ENCODE peak calls at places on chromosomes 12 and 14, in nine cellular contexts. One of them, this sample, is unnamed.

GRCh38 chr14:73789996-73790581 is 61.5 kb upstream of the PTGR2 start:
- DNase-seq in fibroblast of the aortic adventitia: peak
- DNase-seq in adrenal gland: no peak
- DNase-seq in cardiac fibroblast: peak
- DNase-seq in choroid plexus epithelial cell: peak
- DNase-seq in AG04450: peak
- DNase-seq in astrocyte of the spinal cord: peak
- DNase-seq in psoas muscle: peak
- DNase-seq in PC-3: peak
- DNase-seq in this sample: peak

GRCh38 chr12:122006186-122006926 is 15.3 kb upstream of the BCL7A start:
- DNase-seq in psoas muscle: no peak
- DNase-seq in choroid plexus epithelial cell: no peak
- DNase-seq in PC-3: no peak
- DNase-seq in astrocyte of the spinal cord: no peak
- DNase-seq in fibroblast of the aortic adventitia: no peak
- DNase-seq in adrenal gland: no peak
- DNase-seq in cardiac fibroblast: no peak
- DNase-seq in AG04450: no peak
- DNase-seq in this sample: no peak

GRCh38 chr12:80262372-80263170 is 163.2 kb downstream of the OTOGL start:
- DNase-seq in choroid plexus epithelial cell: no peak
- DNase-seq in fibroblast of the aortic adventitia: peak
- DNase-seq in PC-3: peak
- DNase-seq in AG04450: no peak
- DNase-seq in adrenal gland: no peak
- DNase-seq in psoas muscle: no peak
- DNase-seq in astrocyte of the spinal cord: no peak
- DNase-seq in cardiac fibroblast: no peak
- DNase-seq in this sample: no peak

GRCh38 chr12:101772019-101772774 is 32.9 kb upstream of the SYCP3 start:
- DNase-seq in psoas muscle: no peak
- DNase-seq in PC-3: no peak
- DNase-seq in cardiac fibroblast: no peak
- DNase-seq in choroid plexus epithelial cell: peak
- DNase-seq in AG04450: no peak
- DNase-seq in fibroblast of the aortic adventitia: no peak
- DNase-seq in astrocyte of the spinal cord: no peak
- DNase-seq in adrenal gland: no peak
- DNase-seq in this sample: no peak

GRCh38 chr12:130816055-130816454 is 23.0 kb downstream of the STX2 start:
- DNase-seq in AG04450: no peak
- DNase-seq in psoas muscle: no peak
- DNase-seq in fibroblast of the aortic adventitia: no peak
- DNase-seq in cardiac fibroblast: no peak
- DNase-seq in astrocyte of the spinal cord: no peak
- DNase-seq in PC-3: no peak
- DNase-seq in choroid plexus epithelial cell: no peak
- DNase-seq in adrenal gland: no peak
- DNase-seq in this sample: no peak

GRCh38 chr14:77151245-77151644 is 9.7 kb upstream of the ZDHHC22 start:
- DNase-seq in adrenal gland: no peak
- DNase-seq in choroid plexus epithelial cell: peak
- DNase-seq in cardiac fibroblast: peak
- DNase-seq in fibroblast of the aortic adventitia: no peak
- DNase-seq in AG04450: no peak
- DNase-seq in psoas muscle: no peak
- DNase-seq in astrocyte of the spinal cord: no peak
- DNase-seq in PC-3: peak
- DNase-seq in this sample: no peak

GRCh38 chr14:44846232-44846824 is 115.4 kb downstream of the KLHL28 start:
- DNase-seq in astrocyte of the spinal cord: peak
- DNase-seq in adrenal gland: no peak
- DNase-seq in cardiac fibroblast: peak
- DNase-seq in PC-3: peak
- DNase-seq in psoas muscle: no peak
- DNase-seq in fibroblast of the aortic adventitia: peak
- DNase-seq in AG04450: peak
- DNase-seq in choroid plexus epithelial cell: peak
- DNase-seq in this sample: peak

GRCh38 chr14:54398028-54398368 is 1.2 kb downstream of the CDKN3 start:
- DNase-seq in choroid plexus epithelial cell: no peak
- DNase-seq in AG04450: no peak
- DNase-seq in astrocyte of the spinal cord: no peak
- DNase-seq in psoas muscle: no peak
- DNase-seq in PC-3: no peak
- DNase-seq in adrenal gland: no peak
- DNase-seq in cardiac fibroblast: no peak
- DNase-seq in fibroblast of the aortic adventitia: no peak
- DNase-seq in this sample: no peak

GRCh38 chr14:100219126-100219785 is 19.7 kb upstream of the YY1 start:
- DNase-seq in AG04450: no peak
- DNase-seq in PC-3: no peak
- DNase-seq in cardiac fibroblast: no peak
- DNase-seq in adrenal gland: peak
- DNase-seq in choroid plexus epithelial cell: peak
- DNase-seq in psoas muscle: no peak
- DNase-seq in fibroblast of the aortic adventitia: peak
- DNase-seq in astrocyte of the spinal cord: no peak
- DNase-seq in this sample: no peak

GRCh38 chr14:29724991-29725390 is 202.7 kb downstream of the PRKD1 start:
- DNase-seq in PC-3: no peak
- DNase-seq in adrenal gland: peak
- DNase-seq in astrocyte of the spinal cord: peak
- DNase-seq in psoas muscle: no peak
- DNase-seq in choroid plexus epithelial cell: peak
- DNase-seq in cardiac fibroblast: peak
- DNase-seq in AG04450: no peak
- DNase-seq in fibroblast of the aortic adventitia: peak
- DNase-seq in this sample: no peak

GRCh38 chr12:12249216-12250050 is 17.4 kb downstream of the LRP6 start:
- DNase-seq in cardiac fibroblast: no peak
- DNase-seq in adrenal gland: no peak
- DNase-seq in fibroblast of the aortic adventitia: no peak
- DNase-seq in PC-3: no peak
- DNase-seq in choroid plexus epithelial cell: no peak
- DNase-seq in AG04450: no peak
- DNase-seq in astrocyte of the spinal cord: no peak
- DNase-seq in psoas muscle: no peak
- DNase-seq in this sample: no peak

GRCh38 chr12:38332814-38333213 is 16.2 kb downstream of the ALG10B start:
- DNase-seq in cardiac fibroblast: no peak
- DNase-seq in PC-3: no peak
- DNase-seq in psoas muscle: no peak
- DNase-seq in fibroblast of the aortic adventitia: no peak
- DNase-seq in choroid plexus epithelial cell: no peak
- DNase-seq in adrenal gland: no peak
- DNase-seq in astrocyte of the spinal cord: no peak
- DNase-seq in AG04450: no peak
- DNase-seq in this sample: no peak

GRCh38 chr14:60968099-60968498 is 12.8 kb downstream of the TRMT5 start:
- DNase-seq in AG04450: no peak
- DNase-seq in cardiac fibroblast: no peak
- DNase-seq in choroid plexus epithelial cell: no peak
- DNase-seq in astrocyte of the spinal cord: no peak
- DNase-seq in adrenal gland: no peak
- DNase-seq in PC-3: no peak
- DNase-seq in fibroblast of the aortic adventitia: no peak
- DNase-seq in psoas muscle: no peak
- DNase-seq in this sample: no peak

GRCh38 chr14:73143003-73143402 is 6.7 kb downstream of the PSEN1 start:
- DNase-seq in psoas muscle: no peak
- DNase-seq in adrenal gland: no peak
- DNase-seq in cardiac fibroblast: no peak
- DNase-seq in AG04450: no peak
- DNase-seq in fibroblast of the aortic adventitia: no peak
- DNase-seq in PC-3: no peak
- DNase-seq in astrocyte of the spinal cord: no peak
- DNase-seq in choroid plexus epithelial cell: no peak
- DNase-seq in this sample: no peak

GRCh38 chr12:79262938-79263337 is 398.4 kb downstream of the SYT1 start:
- DNase-seq in adrenal gland: no peak
- DNase-seq in astrocyte of the spinal cord: peak
- DNase-seq in AG04450: no peak
- DNase-seq in PC-3: no peak
- DNase-seq in fibroblast of the aortic adventitia: peak
- DNase-seq in psoas muscle: no peak
- DNase-seq in choroid plexus epithelial cell: peak
- DNase-seq in cardiac fibroblast: no peak
- DNase-seq in this sample: no peak

GRCh38 chr14:61188196-61188595 is 92.9 kb downstream of the TMEM30B start:
- DNase-seq in PC-3: no peak
- DNase-seq in choroid plexus epithelial cell: peak
- DNase-seq in astrocyte of the spinal cord: no peak
- DNase-seq in psoas muscle: peak
- DNase-seq in fibroblast of the aortic adventitia: peak
- DNase-seq in cardiac fibroblast: peak
- DNase-seq in adrenal gland: peak
- DNase-seq in AG04450: no peak
- DNase-seq in this sample: no peak

GRCh38 chr14:24809147-24809546 is 175.2 kb upstream of the GZMB start:
- DNase-seq in choroid plexus epithelial cell: no peak
- DNase-seq in psoas muscle: no peak
- DNase-seq in cardiac fibroblast: no peak
- DNase-seq in PC-3: no peak
- DNase-seq in astrocyte of the spinal cord: no peak
- DNase-seq in fibroblast of the aortic adventitia: no peak
- DNase-seq in AG04450: no peak
- DNase-seq in adrenal gland: no peak
- DNase-seq in this sample: no peak

GRCh38 chr12:86597431-86597830 is 341.2 kb upstream of the MGAT4C start:
- DNase-seq in choroid plexus epithelial cell: peak
- DNase-seq in AG04450: no peak
- DNase-seq in PC-3: no peak
- DNase-seq in cardiac fibroblast: peak
- DNase-seq in psoas muscle: no peak
- DNase-seq in astrocyte of the spinal cord: no peak
- DNase-seq in adrenal gland: no peak
- DNase-seq in fibroblast of the aortic adventitia: no peak
- DNase-seq in this sample: no peak

GRCh38 chr12:86600664-86601231 is 344.6 kb upstream of the MGAT4C start:
- DNase-seq in adrenal gland: no peak
- DNase-seq in choroid plexus epithelial cell: no peak
- DNase-seq in AG04450: no peak
- DNase-seq in cardiac fibroblast: no peak
- DNase-seq in psoas muscle: peak
- DNase-seq in astrocyte of the spinal cord: no peak
- DNase-seq in fibroblast of the aortic adventitia: no peak
- DNase-seq in PC-3: no peak
- DNase-seq in this sample: no peak

GRCh38 chr12:86601550-86602308 is 345.5 kb upstream of the MGAT4C start:
- DNase-seq in psoas muscle: no peak
- DNase-seq in astrocyte of the spinal cord: no peak
- DNase-seq in adrenal gland: no peak
- DNase-seq in PC-3: no peak
- DNase-seq in choroid plexus epithelial cell: no peak
- DNase-seq in fibroblast of the aortic adventitia: no peak
- DNase-seq in cardiac fibroblast: no peak
- DNase-seq in AG04450: no peak
- DNase-seq in this sample: no peak
- TF ChIP-seq CTCF in psoas muscle: no peak
- TF ChIP-seq CTCF in astrocyte of the spinal cord: no peak
- TF ChIP-seq CTCF in adrenal gland: no peak
- TF ChIP-seq CTCF in PC-3: no peak
- TF ChIP-seq CTCF in choroid plexus epithelial cell: no peak
- TF ChIP-seq CTCF in fibroblast of the aortic adventitia: no peak
- TF ChIP-seq CTCF in cardiac fibroblast: no peak
- TF ChIP-seq CTCF in AG04450: no peak
- TF ChIP-seq CTCF in this sample: no peak

GRCh38 chr12:31118831-31119530 is 45.3 kb downstream of the DDX11 start:
- DNase-seq in astrocyte of the spinal cord: no peak
- DNase-seq in PC-3: no peak
- DNase-seq in AG04450: no peak
- DNase-seq in adrenal gland: no peak
- DNase-seq in psoas muscle: no peak
- DNase-seq in choroid plexus epithelial cell: peak
- DNase-seq in fibroblast of the aortic adventitia: no peak
- DNase-seq in cardiac fibroblast: peak
- DNase-seq in this sample: no peak
- H3K4me3 ChIP-seq in astrocyte of the spinal cord: no peak
- H3K4me3 ChIP-seq in PC-3: no peak
- H3K4me3 ChIP-seq in AG04450: peak
- H3K4me3 ChIP-seq in adrenal gland: no peak
- H3K4me3 ChIP-seq in psoas muscle: peak
- H3K4me3 ChIP-seq in choroid plexus epithelial cell: no peak
- H3K4me3 ChIP-seq in fibroblast of the aortic adventitia: no peak
- H3K4me3 ChIP-seq in cardiac fibroblast: no peak
- H3K4me3 ChIP-seq in this sample: no peak

GRCh38 chr14:21050597-21050996 is 7.0 kb upstream of the RNASE8 start:
- DNase-seq in PC-3: no peak
- DNase-seq in adrenal gland: no peak
- DNase-seq in psoas muscle: no peak
- DNase-seq in fibroblast of the aortic adventitia: no peak
- DNase-seq in choroid plexus epithelial cell: no peak
- DNase-seq in AG04450: no peak
- DNase-seq in cardiac fibroblast: no peak
- DNase-seq in astrocyte of the spinal cord: no peak
- DNase-seq in this sample: no peak
- TF ChIP-seq CTCF in PC-3: no peak
- TF ChIP-seq CTCF in adrenal gland: no peak
- TF ChIP-seq CTCF in psoas muscle: no peak
- TF ChIP-seq CTCF in fibroblast of the aortic adventitia: no peak
- TF ChIP-seq CTCF in choroid plexus epithelial cell: no peak
- TF ChIP-seq CTCF in AG04450: no peak
- TF ChIP-seq CTCF in cardiac fibroblast: no peak
- TF ChIP-seq CTCF in astrocyte of the spinal cord: no peak
- TF ChIP-seq CTCF in this sample: no peak

GRCh38 chr12:49261726-49262125 is 3.2 kb upstream of the TUBA1C start:
- DNase-seq in adrenal gland: no peak
- DNase-seq in PC-3: no peak
- DNase-seq in AG04450: no peak
- DNase-seq in choroid plexus epithelial cell: no peak
- DNase-seq in psoas muscle: no peak
- DNase-seq in astrocyte of the spinal cord: no peak
- DNase-seq in cardiac fibroblast: no peak
- DNase-seq in fibroblast of the aortic adventitia: no peak
- DNase-seq in this sample: no peak

GRCh38 chr12:49260831-49261363 is 4.0 kb upstream of the TUBA1C start:
- DNase-seq in PC-3: no peak
- DNase-seq in cardiac fibroblast: peak
- DNase-seq in psoas muscle: no peak
- DNase-seq in adrenal gland: no peak
- DNase-seq in AG04450: no peak
- DNase-seq in fibroblast of the aortic adventitia: no peak
- DNase-seq in astrocyte of the spinal cord: no peak
- DNase-seq in choroid plexus epithelial cell: no peak
- DNase-seq in this sample: no peak

GRCh38 chr12:49264466-49264872 is 413 bp upstream of the TUBA1C start:
- DNase-seq in astrocyte of the spinal cord: no peak
- DNase-seq in psoas muscle: no peak
- DNase-seq in cardiac fibroblast: no peak
- DNase-seq in adrenal gland: no peak
- DNase-seq in fibroblast of the aortic adventitia: no peak
- DNase-seq in AG04450: no peak
- DNase-seq in choroid plexus epithelial cell: no peak
- DNase-seq in PC-3: no peak
- DNase-seq in this sample: no peak

GRCh38 chr12:49264873-49265792 is at the start of gene TUBA1C:
- DNase-seq in PC-3: peak
- DNase-seq in adrenal gland: peak
- DNase-seq in psoas muscle: peak
- DNase-seq in fibroblast of the aortic adventitia: peak
- DNase-seq in astrocyte of the spinal cord: peak
- DNase-seq in cardiac fibroblast: peak
- DNase-seq in choroid plexus epithelial cell: peak
- DNase-seq in AG04450: peak
- DNase-seq in this sample: peak

GRCh38 chr12:49263400-49263763 is 1.5 kb upstream of the TUBA1C start:
- DNase-seq in psoas muscle: no peak
- DNase-seq in adrenal gland: no peak
- DNase-seq in astrocyte of the spinal cord: no peak
- DNase-seq in choroid plexus epithelial cell: no peak
- DNase-seq in AG04450: no peak
- DNase-seq in fibroblast of the aortic adventitia: no peak
- DNase-seq in PC-3: no peak
- DNase-seq in cardiac fibroblast: no peak
- DNase-seq in this sample: no peak
- H3K4me3 ChIP-seq in psoas muscle: no peak
- H3K4me3 ChIP-seq in adrenal gland: no peak
- H3K4me3 ChIP-seq in astrocyte of the spinal cord: peak
- H3K4me3 ChIP-seq in choroid plexus epithelial cell: no peak
- H3K4me3 ChIP-seq in AG04450: no peak
- H3K4me3 ChIP-seq in fibroblast of the aortic adventitia: no peak
- H3K4me3 ChIP-seq in PC-3: peak
- H3K4me3 ChIP-seq in cardiac fibroblast: no peak
- H3K4me3 ChIP-seq in this sample: peak

This sample was measured in HFF-Myc.